ENCODE peak calls at places on chromosomes 3 and 15, in nine cellular contexts. One of them, this sample, is unnamed.

GRCh38 chr15:40847225-40847961 is 3.5 kb downstream of the SPINT1 start:
- DNase-seq in epithelial cell of esophagus: peak
- DNase-seq in mesothelial cell of epicardium: no peak
- DNase-seq in endodermal cell: peak
- DNase-seq in sigmoid colon: no peak
- DNase-seq in GM23338: peak
- DNase-seq in stomach: peak
- DNase-seq in AG04450: no peak
- DNase-seq in left ventricle myocardium inferior: peak
- DNase-seq in this sample: peak

GRCh38 chr3:184993394-184993793 is 159.5 kb downstream of the C3orf70 start:
- DNase-seq in stomach: no peak
- DNase-seq in mesothelial cell of epicardium: no peak
- DNase-seq in epithelial cell of esophagus: no peak
- DNase-seq in left ventricle myocardium inferior: no peak
- DNase-seq in GM23338: no peak
- DNase-seq in sigmoid colon: no peak
- DNase-seq in endodermal cell: no peak
- DNase-seq in AG04450: no peak
- DNase-seq in this sample: no peak

GRCh38 chr3:161371441-161372320 is at the start of gene SPTSSB:
- DNase-seq in GM23338: peak
- DNase-seq in epithelial cell of esophagus: peak
- DNase-seq in stomach: peak
- DNase-seq in mesothelial cell of epicardium: peak
- DNase-seq in endodermal cell: peak
- DNase-seq in sigmoid colon: peak
- DNase-seq in left ventricle myocardium inferior: peak
- DNase-seq in AG04450: no peak
- DNase-seq in this sample: peak

GRCh38 chr15:31483924-31484368 is 157.3 kb downstream of the KLF13 start:
- DNase-seq in endodermal cell: peak
- DNase-seq in mesothelial cell of epicardium: no peak
- DNase-seq in stomach: peak
- DNase-seq in epithelial cell of esophagus: no peak
- DNase-seq in GM23338: peak
- DNase-seq in left ventricle myocardium inferior: no peak
- DNase-seq in AG04450: no peak
- DNase-seq in sigmoid colon: no peak
- DNase-seq in this sample: no peak

GRCh38 chr3:197807969-197808587 is 17.0 kb downstream of the LRCH3 start:
- DNase-seq in GM23338: no peak
- DNase-seq in stomach: no peak
- DNase-seq in left ventricle myocardium inferior: no peak
- DNase-seq in endodermal cell: no peak
- DNase-seq in AG04450: no peak
- DNase-seq in mesothelial cell of epicardium: no peak
- DNase-seq in sigmoid colon: no peak
- DNase-seq in epithelial cell of esophagus: no peak
- DNase-seq in this sample: no peak

GRCh38 chr3:123624302-123624701 is 39.4 kb upstream of the HACD2 start:
- DNase-seq in stomach: no peak
- DNase-seq in AG04450: no peak
- DNase-seq in endodermal cell: no peak
- DNase-seq in sigmoid colon: no peak
- DNase-seq in left ventricle myocardium inferior: no peak
- DNase-seq in epithelial cell of esophagus: no peak
- DNase-seq in GM23338: no peak
- DNase-seq in mesothelial cell of epicardium: no peak
- DNase-seq in this sample: no peak

GRCh38 chr3:112074006-112074405 is 12.2 kb upstream of the C3orf52 start:
- DNase-seq in sigmoid colon: no peak
- DNase-seq in epithelial cell of esophagus: peak
- DNase-seq in endodermal cell: no peak
- DNase-seq in mesothelial cell of epicardium: no peak
- DNase-seq in AG04450: no peak
- DNase-seq in left ventricle myocardium inferior: no peak
- DNase-seq in GM23338: no peak
- DNase-seq in stomach: no peak
- DNase-seq in this sample: no peak

GRCh38 chr15:63231206-63231605 is 41.8 kb downstream of the RAB8B start:
- DNase-seq in left ventricle myocardium inferior: no peak
- DNase-seq in endodermal cell: no peak
- DNase-seq in sigmoid colon: no peak
- DNase-seq in epithelial cell of esophagus: no peak
- DNase-seq in stomach: no peak
- DNase-seq in mesothelial cell of epicardium: no peak
- DNase-seq in AG04450: no peak
- DNase-seq in GM23338: no peak
- DNase-seq in this sample: no peak

GRCh38 chr3:32195995-32196540 is 42.4 kb upstream of the CMTM8 start:
- DNase-seq in sigmoid colon: no peak
- DNase-seq in epithelial cell of esophagus: peak
- DNase-seq in stomach: no peak
- DNase-seq in mesothelial cell of epicardium: no peak
- DNase-seq in left ventricle myocardium inferior: no peak
- DNase-seq in AG04450: no peak
- DNase-seq in endodermal cell: no peak
- DNase-seq in GM23338: no peak
- DNase-seq in this sample: no peak

GRCh38 chr3:32193101-32193500 is 45.4 kb upstream of the CMTM8 start:
- DNase-seq in AG04450: no peak
- DNase-seq in endodermal cell: no peak
- DNase-seq in stomach: no peak
- DNase-seq in sigmoid colon: no peak
- DNase-seq in GM23338: no peak
- DNase-seq in epithelial cell of esophagus: no peak
- DNase-seq in mesothelial cell of epicardium: no peak
- DNase-seq in left ventricle myocardium inferior: no peak
- DNase-seq in this sample: no peak

GRCh38 chr3:32198011-32198410 is 40.5 kb upstream of the CMTM8 start:
- DNase-seq in left ventricle myocardium inferior: no peak
- DNase-seq in stomach: no peak
- DNase-seq in sigmoid colon: no peak
- DNase-seq in mesothelial cell of epicardium: no peak
- DNase-seq in epithelial cell of esophagus: no peak
- DNase-seq in AG04450: no peak
- DNase-seq in GM23338: no peak
- DNase-seq in endodermal cell: no peak
- DNase-seq in this sample: no peak

GRCh38 chr3:32198714-32199113 is 39.8 kb upstream of the CMTM8 start:
- DNase-seq in GM23338: no peak
- DNase-seq in left ventricle myocardium inferior: no peak
- DNase-seq in sigmoid colon: no peak
- DNase-seq in endodermal cell: no peak
- DNase-seq in epithelial cell of esophagus: no peak
- DNase-seq in mesothelial cell of epicardium: no peak
- DNase-seq in stomach: no peak
- DNase-seq in AG04450: no peak
- DNase-seq in this sample: no peak

DNA sequence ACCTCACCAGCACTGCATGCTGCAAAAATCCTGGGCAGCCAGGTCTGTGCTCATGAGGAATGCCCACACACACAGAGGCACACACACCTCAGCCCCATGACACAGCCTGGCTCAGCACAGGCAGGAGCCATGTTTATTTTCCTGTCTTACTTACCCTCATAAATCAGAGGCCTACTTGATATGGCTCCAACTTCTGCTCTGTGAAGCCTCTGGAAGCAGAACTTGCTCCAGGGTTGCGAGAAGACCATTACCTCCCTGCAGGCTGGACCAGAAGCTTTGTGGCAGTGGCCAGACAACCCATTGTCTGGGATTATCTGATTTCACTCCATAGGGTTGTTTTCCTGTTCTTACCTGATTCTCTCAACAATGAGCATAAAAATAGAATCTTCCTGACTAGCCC is 43.8 kb upstream of the CMTM8 start:
- DNase-seq in endodermal cell: no peak
- DNase-seq in GM23338: no peak
- DNase-seq in left ventricle myocardium inferior: no peak
- DNase-seq in mesothelial cell of epicardium: no peak
- DNase-seq in sigmoid colon: no peak
- DNase-seq in AG04450: no peak
- DNase-seq in epithelial cell of esophagus: no peak
- DNase-seq in stomach: no peak
- DNase-seq in this sample: no peak
- TF ChIP-seq CTCF in endodermal cell: no peak
- TF ChIP-seq CTCF in GM23338: no peak
- TF ChIP-seq CTCF in left ventricle myocardium inferior: no peak
- TF ChIP-seq CTCF in mesothelial cell of epicardium: no peak
- TF ChIP-seq CTCF in sigmoid colon: no peak
- TF ChIP-seq CTCF in AG04450: no peak
- TF ChIP-seq CTCF in epithelial cell of esophagus: no peak
- TF ChIP-seq CTCF in stomach: no peak
- TF ChIP-seq CTCF in this sample: no peak

DNA sequence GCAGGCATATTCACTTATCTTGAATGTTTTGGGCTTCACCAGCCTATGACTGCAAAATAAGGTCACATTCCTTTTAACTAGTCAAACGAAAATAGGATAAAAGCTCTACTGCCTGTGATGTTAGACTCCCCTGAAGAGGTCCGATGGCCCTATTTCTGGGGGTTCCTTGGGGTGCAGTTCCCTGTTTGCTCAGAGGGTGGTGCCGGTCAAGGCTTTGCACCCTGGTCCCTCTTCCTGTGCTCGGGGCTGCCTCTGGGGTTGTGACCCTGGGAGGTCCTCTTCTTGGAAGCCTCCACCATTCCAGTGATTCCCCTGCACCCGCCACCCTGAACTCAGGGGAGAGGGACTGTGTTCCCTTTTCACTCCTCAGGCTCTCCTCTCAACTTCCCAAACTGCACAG is 86.7 kb upstream of the ANKRD34C start:
- DNase-seq in AG04450: no peak
- DNase-seq in mesothelial cell of epicardium: no peak
- DNase-seq in epithelial cell of esophagus: no peak
- DNase-seq in left ventricle myocardium inferior: no peak
- DNase-seq in stomach: no peak
- DNase-seq in endodermal cell: peak
- DNase-seq in GM23338: peak
- DNase-seq in sigmoid colon: no peak
- DNase-seq in this sample: no peak
- TF ChIP-seq CTCF in AG04450: peak
- TF ChIP-seq CTCF in mesothelial cell of epicardium: no peak
- TF ChIP-seq CTCF in epithelial cell of esophagus: no peak
- TF ChIP-seq CTCF in left ventricle myocardium inferior: no peak
- TF ChIP-seq CTCF in stomach: no peak
- TF ChIP-seq CTCF in endodermal cell: peak
- TF ChIP-seq CTCF in GM23338: peak
- TF ChIP-seq CTCF in sigmoid colon: no peak
- TF ChIP-seq CTCF in this sample: peak

GRCh38 chr15:69032006-69032405 is 17.5 kb downstream of the NOX5 start:
- DNase-seq in GM23338: no peak
- DNase-seq in sigmoid colon: no peak
- DNase-seq in stomach: no peak
- DNase-seq in AG04450: no peak
- DNase-seq in mesothelial cell of epicardium: no peak
- DNase-seq in left ventricle myocardium inferior: no peak
- DNase-seq in epithelial cell of esophagus: peak
- DNase-seq in endodermal cell: no peak
- DNase-seq in this sample: no peak

GRCh38 chr15:69032703-69033373 is 18.3 kb downstream of the NOX5 start:
- DNase-seq in left ventricle myocardium inferior: no peak
- DNase-seq in epithelial cell of esophagus: no peak
- DNase-seq in endodermal cell: no peak
- DNase-seq in GM23338: no peak
- DNase-seq in mesothelial cell of epicardium: no peak
- DNase-seq in AG04450: no peak
- DNase-seq in sigmoid colon: no peak
- DNase-seq in stomach: no peak
- DNase-seq in this sample: no peak

GRCh38 chr15:69027976-69028518 is 13.6 kb downstream of the NOX5 start:
- DNase-seq in stomach: no peak
- DNase-seq in GM23338: no peak
- DNase-seq in endodermal cell: no peak
- DNase-seq in left ventricle myocardium inferior: no peak
- DNase-seq in epithelial cell of esophagus: no peak
- DNase-seq in sigmoid colon: no peak
- DNase-seq in AG04450: no peak
- DNase-seq in mesothelial cell of epicardium: no peak
- DNase-seq in this sample: no peak

GRCh38 chr15:69034352-69034751 is 19.9 kb downstream of the NOX5 start:
- DNase-seq in GM23338: no peak
- DNase-seq in left ventricle myocardium inferior: no peak
- DNase-seq in epithelial cell of esophagus: peak
- DNase-seq in endodermal cell: no peak
- DNase-seq in sigmoid colon: no peak
- DNase-seq in mesothelial cell of epicardium: no peak
- DNase-seq in stomach: no peak
- DNase-seq in AG04450: peak
- DNase-seq in this sample: no peak

GRCh38 chr15:69031013-69032001 is 16.8 kb downstream of the NOX5 start:
- DNase-seq in epithelial cell of esophagus: peak
- DNase-seq in endodermal cell: peak
- DNase-seq in GM23338: peak
- DNase-seq in AG04450: no peak
- DNase-seq in left ventricle myocardium inferior: peak
- DNase-seq in stomach: peak
- DNase-seq in mesothelial cell of epicardium: peak
- DNase-seq in sigmoid colon: no peak
- DNase-seq in this sample: peak
- TF ChIP-seq CTCF in epithelial cell of esophagus: peak
- TF ChIP-seq CTCF in endodermal cell: peak
- TF ChIP-seq CTCF in GM23338: peak
- TF ChIP-seq CTCF in AG04450: peak
- TF ChIP-seq CTCF in left ventricle myocardium inferior: peak
- TF ChIP-seq CTCF in stomach: no peak
- TF ChIP-seq CTCF in mesothelial cell of epicardium: peak
- TF ChIP-seq CTCF in sigmoid colon: no peak
- TF ChIP-seq CTCF in this sample: peak

GRCh38 chr15:74131618-74132191 is 1.3 kb downstream of the ISLR2 start:
- DNase-seq in epithelial cell of esophagus: no peak
- DNase-seq in stomach: no peak
- DNase-seq in mesothelial cell of epicardium: no peak
- DNase-seq in left ventricle myocardium inferior: no peak
- DNase-seq in sigmoid colon: no peak
- DNase-seq in endodermal cell: peak
- DNase-seq in AG04450: no peak
- DNase-seq in GM23338: peak
- DNase-seq in this sample: no peak

GRCh38 chr15:74134387-74135027 is 4.1 kb downstream of the ISLR2 start:
- DNase-seq in endodermal cell: peak
- DNase-seq in stomach: peak
- DNase-seq in AG04450: no peak
- DNase-seq in left ventricle myocardium inferior: no peak
- DNase-seq in GM23338: peak
- DNase-seq in mesothelial cell of epicardium: no peak
- DNase-seq in sigmoid colon: peak
- DNase-seq in epithelial cell of esophagus: peak
- DNase-seq in this sample: no peak

GRCh38 chr15:74133703-74134386 is 3.5 kb downstream of the ISLR2 start:
- DNase-seq in sigmoid colon: no peak
- DNase-seq in epithelial cell of esophagus: no peak
- DNase-seq in AG04450: no peak
- DNase-seq in GM23338: peak
- DNase-seq in mesothelial cell of epicardium: no peak
- DNase-seq in left ventricle myocardium inferior: no peak
- DNase-seq in stomach: no peak
- DNase-seq in endodermal cell: no peak
- DNase-seq in this sample: no peak

GRCh38 chr15:74132681-74133070 is 2.3 kb downstream of the ISLR2 start:
- DNase-seq in sigmoid colon: no peak
- DNase-seq in stomach: no peak
- DNase-seq in left ventricle myocardium inferior: no peak
- DNase-seq in endodermal cell: peak
- DNase-seq in AG04450: no peak
- DNase-seq in mesothelial cell of epicardium: no peak
- DNase-seq in epithelial cell of esophagus: peak
- DNase-seq in GM23338: peak
- DNase-seq in this sample: no peak

DNA sequence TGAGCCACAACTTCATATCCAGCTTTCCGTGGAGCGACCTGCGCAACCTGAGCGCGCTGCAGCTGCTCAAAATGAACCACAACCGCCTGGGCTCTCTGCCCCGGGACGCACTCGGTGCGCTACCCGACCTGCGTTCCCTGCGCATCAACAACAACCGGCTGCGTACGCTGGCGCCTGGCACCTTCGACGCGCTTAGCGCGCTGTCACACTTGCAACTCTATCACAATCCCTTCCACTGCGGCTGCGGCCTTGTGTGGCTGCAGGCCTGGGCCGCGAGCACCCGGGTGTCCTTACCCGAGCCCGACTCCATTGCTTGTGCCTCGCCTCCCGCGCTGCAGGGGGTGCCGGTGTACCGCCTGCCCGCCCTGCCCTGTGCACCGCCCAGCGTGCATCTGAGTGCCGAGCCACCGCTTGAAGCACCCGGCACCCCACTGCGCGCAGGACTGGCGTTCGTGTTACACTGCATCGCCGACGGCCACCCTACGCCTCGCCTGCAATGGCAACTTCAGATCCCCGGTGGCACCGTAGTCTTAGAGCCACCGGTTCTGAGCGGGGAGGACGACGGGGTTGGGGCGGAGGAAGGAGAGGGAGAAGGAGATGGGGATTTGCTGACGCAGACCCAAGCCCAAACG is 2.8 kb downstream of the ISLR2 start:
- DNase-seq in epithelial cell of esophagus: peak
- DNase-seq in stomach: no peak
- DNase-seq in mesothelial cell of epicardium: no peak
- DNase-seq in endodermal cell: peak
- DNase-seq in AG04450: no peak
- DNase-seq in left ventricle myocardium inferior: no peak
- DNase-seq in GM23338: peak
- DNase-seq in sigmoid colon: no peak
- DNase-seq in this sample: no peak
- TF ChIP-seq CTCF in epithelial cell of esophagus: no peak
- TF ChIP-seq CTCF in stomach: no peak
- TF ChIP-seq CTCF in mesothelial cell of epicardium: no peak
- TF ChIP-seq CTCF in endodermal cell: no peak
- TF ChIP-seq CTCF in AG04450: no peak
- TF ChIP-seq CTCF in left ventricle myocardium inferior: no peak
- TF ChIP-seq CTCF in GM23338: no peak
- TF ChIP-seq CTCF in sigmoid colon: no peak
- TF ChIP-seq CTCF in this sample: no peak